ENCODE peak calls at places on chromosomes 4 and X, in ten cellular contexts. One of them, this sample, is unnamed.
A peak's percentile ranks its signal among the peaks of the same experiment; 100 is the strongest.

GRCh38 chr4:24529555-24529954 is 54.8 kb downstream of the DHX15 start:
- DNase-seq in SJSA1: no peak
- DNase-seq in psoas muscle: no peak
- DNase-seq in heart right ventricle: no peak
- DNase-seq in CD4-positive, alpha-beta memory T cell: no peak
- DNase-seq in upper lobe of right lung: no peak
- DNase-seq in lower lobe of right lung: no peak
- DNase-seq in endothelial cell of umbilical vein: no peak
- DNase-seq in PC-9: no peak
- DNase-seq in MG63: no peak
- DNase-seq in this sample: no peak

GRCh38 chr4:181685911-181686310 is 557.3 kb upstream of the TENM3 start:
- DNase-seq in SJSA1: peak; percentile 75
- DNase-seq in psoas muscle: no peak
- DNase-seq in heart right ventricle: no peak
- DNase-seq in CD4-positive, alpha-beta memory T cell: no peak
- DNase-seq in upper lobe of right lung: no peak
- DNase-seq in lower lobe of right lung: no peak
- DNase-seq in endothelial cell of umbilical vein: no peak
- DNase-seq in PC-9: no peak
- DNase-seq in MG63: peak; percentile 51
- DNase-seq in this sample: no peak

GRCh38 chr4:30863031-30863430 is 142.9 kb downstream of the PCDH7 start:
- DNase-seq in SJSA1: no peak
- DNase-seq in psoas muscle: no peak
- DNase-seq in heart right ventricle: no peak
- DNase-seq in CD4-positive, alpha-beta memory T cell: no peak
- DNase-seq in upper lobe of right lung: no peak
- DNase-seq in lower lobe of right lung: no peak
- DNase-seq in endothelial cell of umbilical vein: peak; percentile 80
- DNase-seq in PC-9: no peak
- DNase-seq in MG63: no peak
- DNase-seq in this sample: no peak

GRCh38 chr4:2045518-2045951 is 13.6 kb upstream of the NAT8L start:
- DNase-seq in SJSA1: no peak
- DNase-seq in psoas muscle: peak; percentile 54
- DNase-seq in heart right ventricle: no peak
- DNase-seq in CD4-positive, alpha-beta memory T cell: no peak
- DNase-seq in upper lobe of right lung: peak; percentile 56
- DNase-seq in lower lobe of right lung: no peak
- DNase-seq in endothelial cell of umbilical vein: no peak
- DNase-seq in PC-9: no peak
- DNase-seq in MG63: peak; percentile 62
- DNase-seq in this sample: peak; percentile 26

GRCh38 chrX:135000516-135000915 is 9.7 kb downstream of the SMIM10 start:
- DNase-seq in SJSA1: peak; percentile 5
- DNase-seq in psoas muscle: no peak
- DNase-seq in heart right ventricle: no peak
- DNase-seq in CD4-positive, alpha-beta memory T cell: no peak
- DNase-seq in upper lobe of right lung: no peak
- DNase-seq in lower lobe of right lung: no peak
- DNase-seq in endothelial cell of umbilical vein: no peak
- DNase-seq in PC-9: peak; percentile 70
- DNase-seq in MG63: no peak
- DNase-seq in this sample: no peak

GRCh38 chr4:148016063-148016637 is 284.3 kb downstream of the ARHGAP10 start:
- DNase-seq in SJSA1: no peak
- DNase-seq in psoas muscle: no peak
- DNase-seq in heart right ventricle: no peak
- DNase-seq in CD4-positive, alpha-beta memory T cell: no peak
- DNase-seq in upper lobe of right lung: no peak
- DNase-seq in lower lobe of right lung: no peak
- DNase-seq in endothelial cell of umbilical vein: no peak
- DNase-seq in PC-9: no peak
- DNase-seq in MG63: no peak
- DNase-seq in this sample: no peak

GRCh38 chr4:7430368-7430964 is 4.3 kb downstream of the PSAPL1 start:
- DNase-seq in SJSA1: no peak
- DNase-seq in psoas muscle: no peak
- DNase-seq in heart right ventricle: no peak
- DNase-seq in CD4-positive, alpha-beta memory T cell: no peak
- DNase-seq in upper lobe of right lung: peak; percentile 69
- DNase-seq in lower lobe of right lung: peak; percentile 63
- DNase-seq in endothelial cell of umbilical vein: no peak
- DNase-seq in PC-9: peak; percentile 48
- DNase-seq in MG63: no peak
- DNase-seq in this sample: no peak

GRCh38 chrX:133437356-133437755 is 22.1 kb upstream of the GPC4 start:
- DNase-seq in SJSA1: no peak
- DNase-seq in psoas muscle: no peak
- DNase-seq in heart right ventricle: no peak
- DNase-seq in CD4-positive, alpha-beta memory T cell: no peak
- DNase-seq in upper lobe of right lung: no peak
- DNase-seq in lower lobe of right lung: no peak
- DNase-seq in endothelial cell of umbilical vein: no peak
- DNase-seq in PC-9: peak; percentile 38
- DNase-seq in MG63: no peak
- DNase-seq in this sample: no peak

GRCh38 chr4:115113382-115114106 is at the start of gene NDST4:
- DNase-seq in SJSA1: peak; percentile 4
- DNase-seq in psoas muscle: no peak
- DNase-seq in heart right ventricle: no peak
- DNase-seq in CD4-positive, alpha-beta memory T cell: no peak
- DNase-seq in upper lobe of right lung: no peak
- DNase-seq in lower lobe of right lung: no peak
- DNase-seq in endothelial cell of umbilical vein: no peak
- DNase-seq in PC-9: no peak
- DNase-seq in MG63: no peak
- DNase-seq in this sample: no peak

GRCh38 chr4:115110191-115111166 is 2.9 kb downstream of the NDST4 start:
- DNase-seq in SJSA1: no peak
- DNase-seq in psoas muscle: no peak
- DNase-seq in heart right ventricle: no peak
- DNase-seq in CD4-positive, alpha-beta memory T cell: no peak
- DNase-seq in upper lobe of right lung: no peak
- DNase-seq in lower lobe of right lung: no peak
- DNase-seq in endothelial cell of umbilical vein: no peak
- DNase-seq in PC-9: no peak
- DNase-seq in MG63: no peak
- DNase-seq in this sample: no peak

GRCh38 chr4:115107411-115107810 is 6.0 kb downstream of the NDST4 start:
- DNase-seq in SJSA1: no peak
- DNase-seq in psoas muscle: no peak
- DNase-seq in heart right ventricle: no peak
- DNase-seq in CD4-positive, alpha-beta memory T cell: no peak
- DNase-seq in upper lobe of right lung: no peak
- DNase-seq in lower lobe of right lung: no peak
- DNase-seq in endothelial cell of umbilical vein: no peak
- DNase-seq in PC-9: no peak
- DNase-seq in MG63: no peak
- DNase-seq in this sample: no peak

DNA sequence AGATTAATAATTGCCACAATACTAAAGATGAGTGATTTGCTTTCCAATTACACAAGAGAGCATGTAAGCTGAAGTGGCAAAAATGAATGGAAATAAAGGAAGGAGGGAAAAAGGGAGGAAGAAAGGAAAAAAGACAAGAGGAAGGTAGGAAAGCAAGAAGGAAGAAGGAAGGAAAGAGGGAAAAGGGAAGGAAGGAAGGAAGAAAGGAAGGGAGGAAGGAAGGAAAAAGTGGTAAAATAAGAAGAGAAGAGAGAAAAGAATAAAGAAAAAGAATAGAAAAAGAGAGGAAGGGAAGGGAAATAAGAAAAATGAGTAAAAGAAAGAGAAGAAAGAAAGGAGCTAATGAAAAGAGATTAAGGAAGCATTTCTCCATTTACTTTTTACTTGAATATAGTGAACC is 4.6 kb downstream of the NDST4 start:
- DNase-seq in SJSA1: no peak
- DNase-seq in psoas muscle: no peak
- DNase-seq in heart right ventricle: no peak
- DNase-seq in CD4-positive, alpha-beta memory T cell: no peak
- DNase-seq in upper lobe of right lung: no peak
- DNase-seq in lower lobe of right lung: no peak
- DNase-seq in endothelial cell of umbilical vein: no peak
- DNase-seq in PC-9: no peak
- DNase-seq in MG63: no peak
- DNase-seq in this sample: no peak
- H3K4me3 ChIP-seq in SJSA1: no peak overlapping the region
- H3K4me3 ChIP-seq in psoas muscle: no peak overlapping the region
- H3K4me3 ChIP-seq in heart right ventricle: no peak overlapping the region
- H3K4me3 ChIP-seq in CD4-positive, alpha-beta memory T cell: no peak overlapping the region
- H3K4me3 ChIP-seq in upper lobe of right lung: no peak overlapping the region
- H3K4me3 ChIP-seq in lower lobe of right lung: no peak overlapping the region
- H3K4me3 ChIP-seq in endothelial cell of umbilical vein: no peak overlapping the region
- H3K4me3 ChIP-seq in PC-9: no peak overlapping the region
- H3K4me3 ChIP-seq in MG63: no peak overlapping the region
- H3K4me3 ChIP-seq in this sample: no peak overlapping the region

GRCh38 chrX:50003927-50004326 is 81.5 kb downstream of the CLCN5 start:
- DNase-seq in SJSA1: no peak
- DNase-seq in psoas muscle: no peak
- DNase-seq in heart right ventricle: no peak
- DNase-seq in CD4-positive, alpha-beta memory T cell: no peak
- DNase-seq in upper lobe of right lung: no peak
- DNase-seq in lower lobe of right lung: no peak
- DNase-seq in endothelial cell of umbilical vein: no peak
- DNase-seq in PC-9: no peak
- DNase-seq in MG63: no peak
- DNase-seq in this sample: no peak
- H3K27me3 ChIP-seq in SJSA1: no peaks in the 10 kb centered on the region
- H3K27me3 ChIP-seq in psoas muscle: peaks cover 33% of the 10 kb centered on the region
- H3K27me3 ChIP-seq in heart right ventricle: peaks cover 14% of the 10 kb centered on the region
- H3K27me3 ChIP-seq in CD4-positive, alpha-beta memory T cell: no peaks in the 10 kb centered on the region
- H3K27me3 ChIP-seq in upper lobe of right lung: no peaks in the 10 kb centered on the region
- H3K27me3 ChIP-seq in lower lobe of right lung: no peaks in the 10 kb centered on the region
- H3K27me3 ChIP-seq in endothelial cell of umbilical vein: no peaks in the 10 kb centered on the region
- H3K27me3 ChIP-seq in PC-9: no peaks in the 10 kb centered on the region
- H3K27me3 ChIP-seq in MG63: no peaks in the 10 kb centered on the region
- H3K27me3 ChIP-seq in this sample: no peaks in the 10 kb centered on the region

DNA sequence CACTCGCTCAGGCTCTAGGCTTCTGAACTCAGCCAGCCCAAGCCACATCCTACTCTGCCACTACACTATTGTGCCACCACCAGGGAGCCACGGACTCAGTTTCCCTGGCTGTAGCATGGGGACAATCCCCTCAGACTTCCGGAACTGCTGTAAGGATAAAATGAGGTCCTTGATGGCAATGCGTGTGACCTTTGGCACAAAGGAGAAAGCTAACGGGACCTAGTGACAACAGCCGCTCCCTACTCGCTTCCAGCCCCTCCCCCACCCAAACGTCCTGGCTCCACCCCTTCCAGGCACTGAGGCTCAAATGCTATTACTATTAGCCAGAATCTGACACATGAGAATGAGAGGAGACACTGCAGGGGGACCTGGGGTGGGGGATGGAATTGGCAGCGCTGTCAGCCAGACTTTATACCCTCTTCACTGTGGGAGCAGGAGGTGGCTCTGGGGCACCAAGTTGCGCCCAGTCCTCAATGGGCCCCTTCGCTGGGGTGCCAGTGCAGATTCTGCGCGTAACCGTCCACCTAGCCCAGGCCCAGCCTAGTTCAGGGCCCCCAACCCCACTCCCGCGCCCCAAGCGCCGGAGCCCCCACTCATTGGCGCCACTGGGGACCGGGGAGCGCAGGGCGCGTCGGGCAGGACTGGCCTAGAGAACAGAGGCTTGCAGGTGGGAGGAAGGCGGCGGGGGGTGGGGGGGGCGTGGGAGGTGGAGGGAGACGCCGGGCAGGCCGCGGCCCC is 5.3 kb upstream of the DUSP9 start:
- DNase-seq in SJSA1: no peak
- DNase-seq in psoas muscle: no peak
- DNase-seq in heart right ventricle: no peak
- DNase-seq in CD4-positive, alpha-beta memory T cell: no peak
- DNase-seq in upper lobe of right lung: no peak
- DNase-seq in lower lobe of right lung: no peak
- DNase-seq in endothelial cell of umbilical vein: no peak
- DNase-seq in PC-9: no peak
- DNase-seq in MG63: no peak
- DNase-seq in this sample: no peak
- H3K4me3 ChIP-seq in SJSA1: no peak overlapping the region
- H3K4me3 ChIP-seq in psoas muscle: peak overlapping the region; percentile 30
- H3K4me3 ChIP-seq in heart right ventricle: peak overlapping the region; percentile 39
- H3K4me3 ChIP-seq in CD4-positive, alpha-beta memory T cell: no peak overlapping the region
- H3K4me3 ChIP-seq in upper lobe of right lung: peak overlapping the region; percentile 16
- H3K4me3 ChIP-seq in lower lobe of right lung: peak overlapping the region; percentile 17
- H3K4me3 ChIP-seq in endothelial cell of umbilical vein: no peak overlapping the region
- H3K4me3 ChIP-seq in PC-9: no peak overlapping the region
- H3K4me3 ChIP-seq in MG63: no peak overlapping the region
- H3K4me3 ChIP-seq in this sample: no peak overlapping the region

GRCh38 chr4:159353422-159354116 is 250.7 kb downstream of the RAPGEF2 start:
- DNase-seq in SJSA1: no peak
- DNase-seq in psoas muscle: no peak
- DNase-seq in heart right ventricle: peak; percentile 40
- DNase-seq in CD4-positive, alpha-beta memory T cell: no peak
- DNase-seq in upper lobe of right lung: no peak
- DNase-seq in lower lobe of right lung: no peak
- DNase-seq in endothelial cell of umbilical vein: no peak
- DNase-seq in PC-9: no peak
- DNase-seq in MG63: no peak
- DNase-seq in this sample: no peak

GRCh38 chr4:159358226-159358625 is 255.3 kb downstream of the RAPGEF2 start:
- DNase-seq in SJSA1: peak; percentile 43
- DNase-seq in psoas muscle: no peak
- DNase-seq in heart right ventricle: no peak
- DNase-seq in CD4-positive, alpha-beta memory T cell: no peak
- DNase-seq in upper lobe of right lung: no peak
- DNase-seq in lower lobe of right lung: no peak
- DNase-seq in endothelial cell of umbilical vein: peak; percentile 25
- DNase-seq in PC-9: no peak
- DNase-seq in MG63: peak; percentile 51
- DNase-seq in this sample: no peak

GRCh38 chr4:159360549-159360948 is 257.7 kb downstream of the RAPGEF2 start:
- DNase-seq in SJSA1: peak; percentile 72
- DNase-seq in psoas muscle: no peak
- DNase-seq in heart right ventricle: no peak
- DNase-seq in CD4-positive, alpha-beta memory T cell: no peak
- DNase-seq in upper lobe of right lung: no peak
- DNase-seq in lower lobe of right lung: no peak
- DNase-seq in endothelial cell of umbilical vein: peak; percentile 49
- DNase-seq in PC-9: no peak
- DNase-seq in MG63: peak; percentile 27
- DNase-seq in this sample: no peak

GRCh38 chr4:159355456-159355855 is 252.6 kb downstream of the RAPGEF2 start:
- DNase-seq in SJSA1: no peak
- DNase-seq in psoas muscle: no peak
- DNase-seq in heart right ventricle: no peak
- DNase-seq in CD4-positive, alpha-beta memory T cell: no peak
- DNase-seq in upper lobe of right lung: no peak
- DNase-seq in lower lobe of right lung: no peak
- DNase-seq in endothelial cell of umbilical vein: no peak
- DNase-seq in PC-9: no peak
- DNase-seq in MG63: no peak
- DNase-seq in this sample: no peak

DNA sequence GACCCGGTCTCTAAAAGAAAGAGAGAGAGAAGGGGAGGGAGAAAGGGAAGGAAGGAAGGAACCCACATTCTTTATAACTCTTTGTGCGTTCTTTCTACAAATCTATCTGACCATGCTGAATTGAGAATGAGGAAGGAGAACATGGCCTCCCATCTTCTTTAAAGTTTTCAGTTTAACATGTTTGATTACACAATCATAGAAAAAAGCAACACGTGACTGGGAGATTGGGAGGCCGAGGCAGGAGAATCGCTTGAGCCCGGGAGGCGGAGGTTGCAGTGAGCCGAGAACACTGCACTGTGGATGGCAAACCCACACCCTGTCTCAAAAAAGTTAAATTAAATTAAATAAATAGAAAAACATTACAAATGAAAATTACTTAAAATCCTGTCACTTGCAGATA is 254.5 kb downstream of the RAPGEF2 start:
- DNase-seq in SJSA1: no peak
- DNase-seq in psoas muscle: no peak
- DNase-seq in heart right ventricle: no peak
- DNase-seq in CD4-positive, alpha-beta memory T cell: no peak
- DNase-seq in upper lobe of right lung: no peak
- DNase-seq in lower lobe of right lung: no peak
- DNase-seq in endothelial cell of umbilical vein: no peak
- DNase-seq in PC-9: no peak
- DNase-seq in MG63: no peak
- DNase-seq in this sample: no peak
- H3K27me3 ChIP-seq in SJSA1: no peaks in the 10 kb centered on the region
- H3K27me3 ChIP-seq in psoas muscle: no peaks in the 10 kb centered on the region
- H3K27me3 ChIP-seq in heart right ventricle: no peaks in the 10 kb centered on the region
- H3K27me3 ChIP-seq in CD4-positive, alpha-beta memory T cell: no peaks in the 10 kb centered on the region
- H3K27me3 ChIP-seq in upper lobe of right lung: no peaks in the 10 kb centered on the region
- H3K27me3 ChIP-seq in lower lobe of right lung: no peaks in the 10 kb centered on the region
- H3K27me3 ChIP-seq in endothelial cell of umbilical vein: no peaks in the 10 kb centered on the region
- H3K27me3 ChIP-seq in PC-9: no peaks in the 10 kb centered on the region
- H3K27me3 ChIP-seq in MG63: no peaks in the 10 kb centered on the region
- H3K27me3 ChIP-seq in this sample: no peaks in the 10 kb centered on the region

This sample was measured in gastrocnemius medialis.